ENCODE peak calls at places on chromosomes 2 and 18, in five cellular contexts. B, T, U, M and I are unnamed samples.

GRCh38 chr18:25289040-25289631 is 62.8 kb downstream of the ZNF521 start:
- DNase-seq in T (no peak), U (no peak), B (peak; percentile 7), M (no peak), I (no peak)

GRCh38 chr2:101463885-101464653 is 10.8 kb downstream of the RFX8 start:
- DNase-seq in U (no peak), T (no peak), M (no peak), B (peak; percentile 15), I (no peak)

GRCh38 chr2:69169990-69170389 is 157.0 kb downstream of the ANTXR1 start:
- DNase-seq in T (no peak), B (no peak), M (no peak), U (no peak), I (no peak)

GRCh38 chr18:78565240-78565639 is 414.4 kb upstream of the SALL3 start:
- DNase-seq in B (no peak), T (no peak), M (no peak), U (no peak), I (no peak)

GRCh38 chr18:45357681-45358470 is 257.4 kb upstream of the SLC14A2 start:
- DNase-seq in U (no peak), T (no peak), M (no peak), B (peak; percentile 9), I (no peak)

GRCh38 chr2:159859583-159859982 is 61.6 kb upstream of the CD302 start:
- DNase-seq in U (no peak), M (no peak), B (no peak), T (no peak), I (no peak)

GRCh38 chr2:181988154-181988924 is 2.7 kb downstream of the PPP1R1C start:
- DNase-seq in B (no peak), U (no peak), M (no peak), T (no peak), I (no peak)

GRCh38 chr2:18831916-18832510 is 242.6 kb upstream of the NT5C1B start:
- DNase-seq in T (no peak), U (no peak), M (no peak), B (no peak), I (no peak)

GRCh38 chr2:240623531-240624010 is 1.7 kb upstream of the GPR35 start:
- DNase-seq in U (no peak), B (no peak), M (no peak), T (no peak), I (no peak)

GRCh38 chr2:45578056-45578843 is 32.8 kb downstream of the SRBD1 start:
- DNase-seq in U (no peak), T (no peak), M (no peak), B (peak; percentile 48), I (no peak)

GRCh38 chr2:130819915-130820861 is 16.5 kb upstream of the ARHGEF4 start:
- DNase-seq in B (peak; percentile 83), T (no peak), U (no peak), M (no peak), I (peak; percentile 78)

GRCh38 chr2:127607399-127607908 is 38.5 kb upstream of the GPR17 start:
- DNase-seq in M (no peak), T (peak; percentile 7), U (no peak), B (no peak), I (no peak)

GRCh38 chr2:165648826-165649225 is 145.2 kb downstream of the GALNT3 start:
- DNase-seq in B (no peak), M (no peak), U (no peak), T (no peak), I (peak; percentile 91)

GRCh38 chr2:25197336-25198208 is 29.2 kb upstream of the POMC start:
- DNase-seq in B (no peak), U (no peak), T (no peak), M (no peak), I (no peak)

GRCh38 chr18:10953672-10954071 is 195.7 kb downstream of the PIEZO2 start:
- DNase-seq in M (no peak), T (no peak), B (no peak), U (no peak), I (no peak)

GRCh38 chr2:178450574-178451429 is at the start of the genes PJVK and PRKRA:
- DNase-seq in U (peak; percentile 91), T (peak; percentile 97), M (peak; percentile 94), B (peak; percentile 98), I (peak; percentile 99)

GRCh38 chr2:235049719-235050118 is 97.9 kb downstream of the SH3BP4 start:
- DNase-seq in B (no peak), M (no peak), U (no peak), T (peak; percentile 24), I (no peak)

GRCh38 chr2:227472265-227473018 is 486 bp downstream of the AGFG1 start:
- DNase-seq in T (peak; percentile 37), U (no peak), B (peak; percentile 44), M (peak; percentile 61), I (peak; percentile 27)

GRCh38 chr2:63590621-63591408 is 2.1 kb downstream of the MDH1 start:
- DNase-seq in M (no peak), B (no peak), U (no peak), T (no peak), I (peak; percentile 24)

GRCh38 chr2:239640676-239641580 is 240.1 kb upstream of the HDAC4 start:
- DNase-seq in B (no peak), U (no peak), M (no peak), T (no peak), I (no peak)

GRCh38 chr18:79558196-79559120 is 121.1 kb upstream of the CTDP1 start:
- DNase-seq in T (no peak), U (no peak), B (no peak), M (no peak), I (no peak)

GRCh38 chr2:239550336-239550735 is 149.5 kb upstream of the HDAC4 start:
- DNase-seq in T (no peak), M (no peak), B (no peak), U (no peak), I (no peak)

GRCh38 chr2:232668805-232669444 is 28.2 kb upstream of the GIGYF2 start:
- DNase-seq in M (no peak), B (peak; percentile 20), U (peak; percentile 3), T (peak; percentile 28), I (peak; percentile 54)

GRCh38 chr2:107383706-107384105 is 443.0 kb upstream of the RGPD4 start:
- DNase-seq in M (no peak), U (no peak), T (no peak), B (no peak), I (peak; percentile 32)

GRCh38 chr2:205792908-205793307 is 110.6 kb downstream of the NRP2 start:
- DNase-seq in U (no peak), T (no peak), M (no peak), B (no peak), I (no peak)

GRCh38 chr2:234388591-234388990 is 108.3 kb downstream of the ARL4C start:
- DNase-seq in T (no peak), B (no peak), M (no peak), U (no peak), I (no peak)

GRCh38 chr2:224122542-224122941 is 83.5 kb upstream of the SERPINE2 start:
- DNase-seq in M (no peak), U (no peak), T (no peak), B (peak; percentile 63), I (no peak)

GRCh38 chr2:219071189-219071816 is 10.6 kb upstream of the IHH start:
- DNase-seq in U (no peak), T (peak; percentile 62), M (no peak), B (peak; percentile 77), I (no peak)

GRCh38 chr18:35127201-35127600 is 86.0 kb downstream of the MAPRE2 start:
- DNase-seq in B (no peak), U (no peak), T (no peak), M (no peak), I (no peak)

GRCh38 chr2:228768818-228769217 is 502.3 kb downstream of the PID1 start:
- DNase-seq in B (peak; percentile 48), T (no peak), U (no peak), M (no peak), I (no peak)

GRCh38 chr18:59054892-59055291 is 84.8 kb upstream of the SEC11C start:
- DNase-seq in B (no peak), U (no peak), T (peak; percentile 37), M (no peak), I (no peak)

GRCh38 chr18:25066536-25066935 is 285.4 kb downstream of the ZNF521 start:
- DNase-seq in T (no peak), B (no peak), M (no peak), U (no peak), I (no peak)

GRCh38 chr2:219633276-219634065 is 6.0 kb downstream of the SLC4A3 start:
- DNase-seq in B (no peak), M (no peak), U (no peak), T (peak; percentile 15), I (no peak)